ENCODE peak calls at places on chromosomes 7 and 10, in ten cellular contexts. X, D, N, U, A, E, Z, H, S and W are unnamed samples.

GRCh38 chr10:13842119-13842518 is 255.4 kb downstream of the PRPF18 start:
- DNase-seq in X (no peak), D (peak), N (no peak), U (no peak), A (no peak), E (no peak), Z (no peak), H (no peak), S (no peak), W (no peak)

GRCh38 chr10:93198401-93199175 is 124.9 kb downstream of the CYP26A1 start:
- DNase-seq in X (no peak), D (no peak), N (no peak), U (peak), A (peak), E (no peak), Z (no peak), H (no peak), S (no peak), W (no peak)

GRCh38 chr10:92834331-92834730 is 14.0 kb upstream of the EXOC6 start:
- DNase-seq in X (no peak), D (no peak), N (no peak), U (no peak), A (no peak), E (no peak), Z (no peak), H (no peak), S (no peak), W (no peak)

GRCh38 chr7:96778263-96778662 is 68.6 kb upstream of the SEM1 start:
- DNase-seq in X (no peak), D (no peak), N (no peak), U (no peak), A (no peak), E (no peak), Z (no peak), H (no peak), S (no peak), W (no peak)

GRCh38 chr7:2405601-2406345 is 2.4 kb downstream of the CHST12 start:
- DNase-seq in X (no peak), D (no peak), N (no peak), U (peak), A (no peak), E (no peak), Z (no peak), H (no peak), S (no peak), W (no peak)

GRCh38 chr7:92584953-92585352 is 5.2 kb downstream of the FAM133B start:
- DNase-seq in X (no peak), D (no peak), N (peak), U (no peak), A (no peak), E (no peak), Z (no peak), H (no peak), S (no peak), W (no peak)

GRCh38 chr10:86966008-86966654 is 2.2 kb upstream of the ADIRF start:
- DNase-seq in X (no peak), D (peak), N (no peak), U (no peak), A (no peak), E (peak), Z (no peak), H (no peak), S (no peak), W (no peak)

GRCh38 chr10:11058965-11059364 is 41.3 kb downstream of the CELF2 start:
- DNase-seq in X (no peak), D (no peak), N (no peak), U (peak), A (no peak), E (no peak), Z (no peak), H (no peak), S (no peak), W (peak)

GRCh38 chr7:2853147-2853546 is 9.0 kb upstream of the GNA12 start:
- DNase-seq in X (no peak), D (peak), N (no peak), U (peak), A (no peak), E (no peak), Z (no peak), H (no peak), S (no peak), W (no peak)

GRCh38 chr7:75734586-75735047 is 4.1 kb downstream of the HIP1 start:
- DNase-seq in X (peak), D (no peak), N (peak), U (peak), A (no peak), E (no peak), Z (no peak), H (no peak), S (no peak), W (no peak)

GRCh38 chr10:45423976-45424499 is 50.0 kb downstream of the ALOX5 start:
- DNase-seq in X (no peak), D (no peak), N (no peak), U (no peak), A (no peak), E (no peak), Z (no peak), H (no peak), S (no peak), W (no peak)

GRCh38 chr7:70314221-70314620 is 715.9 kb downstream of the AUTS2 start:
- DNase-seq in X (no peak), D (no peak), N (no peak), U (no peak), A (no peak), E (no peak), Z (no peak), H (no peak), S (no peak), W (no peak)

GRCh38 chr7:43113622-43114450 is 1.4 kb downstream of the HECW1 start:
- DNase-seq in X (no peak), D (no peak), N (no peak), U (peak), A (no peak), E (no peak), Z (no peak), H (peak), S (no peak), W (no peak)

GRCh38 chr7:43110790-43111362 is 1.6 kb upstream of the HECW1 start:
- DNase-seq in X (no peak), D (no peak), N (no peak), U (peak), A (no peak), E (no peak), Z (no peak), H (no peak), S (no peak), W (no peak)

GRCh38 chr7:43114451-43114765 is 2.0 kb downstream of the HECW1 start:
- DNase-seq in X (no peak), D (no peak), N (no peak), U (no peak), A (no peak), E (no peak), Z (no peak), H (no peak), S (no peak), W (no peak)

GRCh38 chr7:43112088-43112940 is at the start of gene HECW1:
- DNase-seq in X (no peak), D (no peak), N (no peak), U (no peak), A (no peak), E (no peak), Z (no peak), H (no peak), S (no peak), W (no peak)

GRCh38 chr7:43112941-43113621 is 634 bp downstream of the HECW1 start:
- DNase-seq in X (no peak), D (no peak), N (peak), U (peak), A (peak), E (no peak), Z (peak), H (peak), S (no peak), W (no peak)
- H3K4me3 ChIP-seq in X (peak), D (no peak), N (peak), U (peak), A (peak), E (peak), Z (peak), H (no peak), S (peak), W (peak)

DNA sequence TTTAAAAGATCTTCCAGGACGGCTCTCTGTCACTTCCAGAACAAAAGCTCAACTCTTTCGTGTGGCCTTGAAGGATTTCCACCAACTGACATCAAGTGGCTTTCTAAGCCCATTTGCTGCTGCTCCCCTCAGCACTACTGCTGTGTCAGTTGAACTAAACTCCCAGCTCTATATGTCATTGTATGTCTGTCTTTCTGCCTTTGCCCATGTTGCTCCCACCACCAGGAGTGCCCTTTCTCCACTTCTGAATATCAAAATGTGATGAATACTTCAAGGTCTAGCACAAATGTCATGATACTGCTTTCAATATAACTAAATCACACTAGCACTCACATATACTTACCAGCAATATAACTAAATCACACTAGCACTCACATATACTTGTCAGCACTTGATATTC is 138.3 kb downstream of the ATXN7L1 start:
- DNase-seq in X (no peak), D (no peak), N (no peak), U (no peak), A (no peak), E (no peak), Z (no peak), H (no peak), S (no peak), W (no peak)
- TF ChIP-seq CTCF in X (no peak), D (no peak), N (no peak), U (no peak), A (no peak), E (no peak), Z (no peak), H (no peak), S (no peak), W (peak)

DNA sequence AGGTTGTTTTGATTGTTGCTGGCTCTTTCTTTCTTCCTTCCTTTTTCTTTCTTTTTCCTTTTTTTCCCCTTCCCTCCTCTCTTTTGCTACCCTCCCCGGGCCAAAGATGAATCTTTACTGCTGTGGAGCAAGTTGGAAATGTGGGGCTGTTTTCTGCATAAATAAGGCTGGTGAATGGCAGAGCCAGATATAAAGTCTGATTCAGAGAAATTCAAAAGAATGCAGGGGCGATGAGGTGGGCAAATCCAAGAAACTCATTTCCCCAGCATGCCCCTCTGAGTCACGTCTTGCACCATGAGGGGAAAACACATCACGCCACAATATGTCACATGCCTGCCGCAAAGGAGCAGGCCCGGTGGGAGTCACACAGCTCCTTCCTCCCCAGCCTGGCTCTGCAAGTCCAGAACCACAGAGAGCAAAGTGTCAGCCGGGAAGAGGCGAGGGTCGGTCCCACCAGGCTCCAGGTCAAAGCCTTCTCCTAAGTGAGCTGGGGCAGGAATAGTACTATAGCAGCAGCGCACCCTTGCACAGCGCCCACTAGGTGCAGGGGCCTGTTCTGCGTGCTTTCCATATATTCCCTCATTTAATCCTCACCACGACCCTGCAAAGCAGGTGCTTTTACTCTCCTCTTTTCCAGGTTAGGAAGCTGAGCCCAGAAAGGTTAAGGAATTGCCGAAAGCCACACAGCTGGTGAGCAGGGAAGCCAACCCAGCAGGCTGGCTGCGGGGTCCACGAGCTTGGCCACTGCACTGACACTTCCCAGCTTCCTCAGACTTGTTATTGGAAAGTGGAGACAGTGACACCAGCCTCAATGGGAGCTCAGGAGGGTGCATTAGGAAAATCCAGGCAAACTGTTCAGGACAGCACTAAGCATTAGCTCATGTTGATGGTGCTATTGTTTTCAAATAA is 94.1 kb upstream of the ZMIZ1 start:
- DNase-seq in X (peak), D (peak), N (peak), U (peak), A (peak), E (peak), Z (peak), H (peak), S (peak), W (peak)
- H3K4me3 ChIP-seq in X (no peak), D (no peak), N (peak), U (peak), A (peak), E (peak), Z (peak), H (no peak), S (peak), W (peak)

DNA sequence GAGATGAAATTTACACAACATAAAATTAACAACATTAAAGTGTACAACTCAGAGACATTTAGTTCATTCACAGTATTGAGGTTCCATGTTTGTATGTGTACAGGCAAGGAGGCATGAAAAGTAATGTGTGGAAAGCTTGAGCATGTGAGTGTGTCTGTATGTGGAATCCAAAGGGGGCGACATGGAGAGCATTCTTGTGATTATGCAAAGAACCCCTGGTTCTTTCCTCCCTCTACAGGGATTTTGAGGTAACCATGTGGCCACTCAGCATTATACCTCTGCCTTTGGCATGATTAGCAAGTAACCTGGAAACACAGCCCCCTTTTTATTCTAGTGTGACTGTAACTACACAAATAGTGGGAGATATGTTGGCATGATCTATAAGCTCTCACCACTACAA is 21.0 kb downstream of the OR2F1 start:
- DNase-seq in X (no peak), D (no peak), N (peak), U (no peak), A (no peak), E (no peak), Z (no peak), H (no peak), S (no peak), W (no peak)
- TF ChIP-seq CTCF in X (no peak), D (no peak), N (no peak), U (no peak), A (no peak), E (no peak), Z (peak), H (no peak), S (no peak), W (peak)

GRCh38 chr7:134892002-134892693 is 94.2 kb upstream of the AGBL3 start:
- DNase-seq in X (no peak), D (no peak), N (no peak), U (peak), A (no peak), E (no peak), Z (no peak), H (no peak), S (no peak), W (no peak)

GRCh38 chr7:134892963-134893362 is 93.3 kb upstream of the AGBL3 start:
- DNase-seq in X (no peak), D (no peak), N (no peak), U (no peak), A (no peak), E (no peak), Z (no peak), H (no peak), S (no peak), W (no peak)

GRCh38 chr7:134888141-134888740 is 98.1 kb upstream of the AGBL3 start:
- DNase-seq in X (no peak), D (no peak), N (no peak), U (no peak), A (no peak), E (no peak), Z (no peak), H (no peak), S (no peak), W (no peak)

GRCh38 chr7:134891262-134892001 is 94.9 kb upstream of the AGBL3 start:
- DNase-seq in X (peak), D (peak), N (peak), U (peak), A (peak), E (peak), Z (peak), H (peak), S (peak), W (peak)

DNA sequence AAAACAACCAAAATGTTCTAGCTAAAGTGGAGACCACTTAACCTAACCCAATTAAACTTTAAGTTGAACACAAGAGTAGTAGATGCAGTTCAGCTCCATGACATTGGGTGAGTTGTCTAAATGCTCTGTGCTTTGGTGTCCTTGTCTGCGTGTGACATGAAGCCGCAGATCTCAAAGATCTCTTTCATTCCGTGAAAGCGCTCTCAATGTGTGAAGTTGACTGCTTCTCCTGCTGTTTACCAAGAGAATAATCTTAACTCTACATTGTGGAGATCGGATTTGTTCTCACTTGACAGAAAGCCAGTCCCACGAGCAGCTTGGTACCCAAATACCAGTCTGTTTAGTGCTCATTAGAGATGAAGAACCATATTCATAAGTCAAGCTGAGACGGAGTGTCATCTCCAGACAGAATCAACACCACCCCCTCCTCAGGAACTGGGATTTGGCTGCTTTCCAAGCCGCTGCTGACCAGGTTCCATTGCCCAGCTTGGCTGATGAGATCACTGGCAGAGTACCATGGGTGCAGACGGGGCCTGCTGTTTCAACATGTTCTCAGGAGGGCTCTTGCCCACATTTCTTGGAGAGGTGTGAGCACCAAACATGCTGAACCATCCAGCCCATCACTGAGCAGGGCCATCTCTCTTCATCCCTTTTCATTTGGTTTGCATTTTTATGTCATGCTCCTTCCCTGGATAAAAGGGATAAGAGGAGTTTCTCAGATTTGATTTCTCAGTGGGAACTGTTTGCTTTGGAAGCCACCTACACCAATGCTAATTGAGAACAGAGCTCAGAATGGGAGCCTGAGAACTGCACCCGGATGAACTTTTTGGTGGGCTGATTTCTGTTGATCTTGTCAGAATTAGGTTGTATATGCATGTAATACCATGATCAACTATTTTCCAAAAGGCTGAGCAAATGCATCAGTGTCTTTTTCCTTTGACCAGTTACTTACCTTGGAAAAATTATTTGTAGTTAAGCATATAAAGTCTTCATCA is 95.8 kb upstream of the AGBL3 start:
- DNase-seq in X (peak), D (no peak), N (peak), U (peak), A (no peak), E (peak), Z (peak), H (no peak), S (no peak), W (no peak)
- H3K4me3 ChIP-seq in X (peak), D (peak), N (no peak), U (peak), A (peak), E (peak), Z (peak), H (no peak), S (peak), W (peak)

GRCh38 chr7:17991866-17992648 is 35.6 kb downstream of the PRPS1L1 start:
- DNase-seq in X (no peak), D (no peak), N (no peak), U (no peak), A (no peak), E (no peak), Z (no peak), H (peak), S (no peak), W (no peak)
- TF ChIP-seq CTCF in X (no peak), D (no peak), N (no peak), U (peak), A (no peak), E (no peak), Z (no peak), H (no peak), S (peak), W (peak)

DNA sequence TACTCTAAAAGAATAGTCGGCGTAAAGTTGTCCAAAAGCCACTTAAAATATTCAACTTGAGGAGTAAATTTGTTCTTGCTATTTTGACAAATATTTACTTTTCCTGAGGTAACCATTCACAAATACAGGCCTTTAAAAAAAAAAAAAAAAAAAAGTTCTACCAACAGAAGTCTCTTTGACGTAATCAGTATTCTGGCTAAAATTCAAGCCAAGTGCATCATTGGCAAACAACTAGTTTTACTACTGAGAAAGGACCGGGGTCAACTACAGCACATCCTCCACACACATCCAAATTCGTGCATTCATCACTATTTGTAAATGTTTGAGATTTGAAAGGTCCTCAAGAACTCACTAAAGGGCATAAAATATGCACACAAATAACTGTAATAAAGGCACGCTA is 2.0 kb downstream of the OAT start:
- DNase-seq in X (no peak), D (no peak), N (peak), U (peak), A (no peak), E (peak), Z (peak), H (no peak), S (no peak), W (no peak)
- H3K4me3 ChIP-seq in X (no peak), D (no peak), N (no peak), U (peak), A (no peak), E (peak), Z (peak), H (no peak), S (no peak), W (no peak)